ENCODE peak calls at places on chromosomes 12 and 14, in seven cellular contexts. V, F, G, T, B, R and H are unnamed samples.

GRCh38 chr12:15777355-15778012 is 11.7 kb downstream of the EPS8 start:
- DNase-seq in V (no peak), F (no peak), B (no peak), T (no peak), R (no peak), G (no peak), H (no peak)

GRCh38 chr12:111174283-111175108 is 194.4 kb downstream of the PHETA1 start:
- DNase-seq in V (no peak), B (peak), T (no peak), R (no peak), G (peak), F (peak), H (no peak)

GRCh38 chr12:120170631-120171030 is 23.9 kb downstream of the GCN1 start:
- DNase-seq in T (no peak), F (no peak), B (no peak), G (no peak), V (no peak), R (no peak), H (no peak)

GRCh38 chr14:23578560-23579310 is at the start of gene JPH4:
- DNase-seq in B (no peak), G (peak), V (no peak), R (peak), F (peak), T (no peak), H (no peak)

GRCh38 chr12:121719926-121720414 is 7.4 kb downstream of the TMEM120B start:
- DNase-seq in T (no peak), B (no peak), F (no peak), G (no peak), V (no peak), R (no peak), H (no peak)

GRCh38 chr12:106131671-106132070 is 7.1 kb downstream of the NUAK1 start:
- DNase-seq in F (no peak), T (no peak), R (no peak), G (no peak), V (no peak), B (no peak), H (no peak)

GRCh38 chr14:21589317-21589716 is 9.4 kb upstream of the OR10G3 start:
- DNase-seq in R (no peak), T (no peak), F (no peak), B (no peak), V (no peak), G (no peak), H (no peak)

GRCh38 chr12:1122803-1123202 is 131.8 kb downstream of the ERC1 start:
- DNase-seq in T (no peak), V (peak), R (no peak), F (no peak), B (no peak), G (peak), H (no peak)

GRCh38 chr12:49535921-49536525 is 2.8 kb upstream of the KCNH3 start:
- DNase-seq in B (no peak), V (no peak), G (no peak), T (no peak), R (no peak), F (no peak), H (no peak)

GRCh38 chr14:94753067-94753466 is 16.8 kb downstream of the GSC start:
- DNase-seq in B (no peak), F (no peak), V (no peak), T (no peak), G (no peak), R (no peak), H (no peak)

GRCh38 chr12:120739031-120739762 is 13.6 kb downstream of the ACADS start:
- DNase-seq in F (no peak), R (no peak), V (no peak), T (no peak), B (no peak), G (no peak), H (no peak)

GRCh38 chr12:86551146-86551571 is 295.0 kb upstream of the MGAT4C start:
- DNase-seq in T (no peak), V (no peak), R (no peak), F (no peak), B (no peak), G (no peak), H (peak)

GRCh38 chr14:55348766-55349453 is 62.7 kb downstream of the ATG14 start:
- DNase-seq in F (no peak), R (no peak), G (no peak), B (no peak), V (no peak), T (no peak), H (no peak)

GRCh38 chr12:108933950-108934349 is 54.1 kb downstream of the DAO start:
- DNase-seq in V (no peak), T (no peak), R (no peak), F (no peak), G (no peak), B (no peak), H (no peak)

GRCh38 chr14:89325959-89326358 is 91.1 kb downstream of the FOXN3 start:
- DNase-seq in G (no peak), T (no peak), V (no peak), R (no peak), F (no peak), B (no peak), H (no peak)

GRCh38 chr12:121668750-121669524 is 517 bp downstream of the MORN3 start:
- DNase-seq in F (peak), B (no peak), T (no peak), R (no peak), V (peak), G (peak), H (no peak)

GRCh38 chr12:95118138-95118787 is 44.8 kb upstream of the NR2C1 start:
- DNase-seq in R (no peak), F (no peak), G (no peak), T (no peak), B (no peak), V (no peak), H (no peak)

GRCh38 chr12:88181881-88182280 is 39.8 kb downstream of the TMTC3 start:
- DNase-seq in B (no peak), F (no peak), T (no peak), V (no peak), G (no peak), R (no peak), H (no peak)

GRCh38 chr14:24595046-24595808 is 14.3 kb downstream of the GZMH start:
- DNase-seq in G (no peak), B (no peak), V (no peak), F (no peak), T (no peak), R (no peak), H (no peak)

GRCh38 chr14:104221071-104221625 is 82.8 kb downstream of the KIF26A start:
- DNase-seq in V (no peak), B (no peak), T (no peak), G (no peak), R (no peak), F (no peak), H (no peak)

GRCh38 chr14:91349481-91350074 is 68.0 kb downstream of the CCDC88C start:
- DNase-seq in V (no peak), G (no peak), F (no peak), B (no peak), R (no peak), T (no peak), H (no peak)

GRCh38 chr14:65137648-65138317 is 35.5 kb upstream of the MAX start:
- DNase-seq in B (no peak), V (no peak), T (no peak), R (no peak), G (no peak), F (no peak), H (no peak)

GRCh38 chr12:12587878-12588277 is 23.8 kb upstream of the CREBL2 start:
- DNase-seq in B (no peak), T (no peak), G (no peak), V (no peak), R (no peak), F (no peak), H (no peak)

GRCh38 chr14:51724650-51725049 is 72.9 kb downstream of the FRMD6 start:
- DNase-seq in G (no peak), F (no peak), R (no peak), B (no peak), V (no peak), T (no peak), H (no peak)

GRCh38 chr14:79253576-79253975 is 957.7 kb downstream of the DIO2 start:
- DNase-seq in T (no peak), B (no peak), V (no peak), G (no peak), R (no peak), F (no peak), H (no peak)

GRCh38 chr12:3295648-3296408 is 195.2 kb upstream of the PRMT8 start:
- DNase-seq in R (no peak), G (no peak), B (no peak), T (no peak), F (no peak), V (no peak), H (peak)

GRCh38 chr14:90491221-90491867 is 94.5 kb downstream of the CALM1 start:
- DNase-seq in T (no peak), V (no peak), G (no peak), B (no peak), F (peak), R (no peak), H (peak)